ENCODE peak calls at places on chromosomes 7 and 10, in five cellular contexts. F is NT2/D1, P is HEK293T, R is GM12878, J is HepG2. Z is an unnamed sample.
A peak's percentile ranks its signal among the peaks of the same experiment; 100 is the strongest.

GRCh38 chr10:133020193-133020817 is 67.4 kb upstream of the ADGRA1 start:
- DNase-seq in P (no peak), F (no peak), R (no peak), J (no peak), Z (no peak)

GRCh38 chr10:5692476-5693358 is 8.1 kb downstream of the TASOR2 start:
- DNase-seq in R (peak; percentile 32), J (peak; percentile 82), F (no peak), P (peak; percentile 60), Z (peak; percentile 23)

GRCh38 chr7:1403844-1404404 is 55.3 kb downstream of the MICALL2 start:
- DNase-seq in R (no peak), F (peak; percentile 39), J (no peak), P (peak; percentile 38), Z (no peak)

GRCh38 chr10:101270763-101271162 is 41.5 kb upstream of the LBX1 start:
- DNase-seq in J (no peak), F (no peak), P (no peak), R (no peak), Z (no peak)

GRCh38 chr10:27717191-27717590 is 28.4 kb downstream of the MKX start:
- DNase-seq in P (no peak), J (no peak), R (no peak), F (no peak), Z (no peak)

GRCh38 chr10:102121739-102122372 is 1.7 kb upstream of the LDB1 start:
- DNase-seq in R (no peak), F (no peak), P (no peak), J (no peak), Z (no peak)

GRCh38 chr7:11557627-11558026 is 274.4 kb downstream of the THSD7A start:
- DNase-seq in P (peak; percentile 40), J (peak; percentile 5), F (peak; percentile 74), R (no peak), Z (peak; percentile 7)

GRCh38 chr10:118914626-118915025 is 114.9 kb upstream of the NANOS1 start:
- DNase-seq in J (no peak), P (no peak), R (no peak), F (no peak), Z (no peak)

GRCh38 chr7:129468087-129468486 is 33.9 kb downstream of the STRIP2 start:
- DNase-seq in P (no peak), J (no peak), F (no peak), R (no peak), Z (no peak)

GRCh38 chr10:74755273-74755672 is 71.1 kb upstream of the KAT6B start:
- DNase-seq in P (no peak), F (no peak), J (no peak), R (no peak), Z (no peak)

GRCh38 chr7:46058424-46058823 is 137.4 kb upstream of the IGFBP3 start:
- DNase-seq in R (no peak), P (no peak), J (no peak), F (no peak), Z (no peak)

GRCh38 chr7:108147031-108147563 is 16.9 kb upstream of the LAMB4 start:
- DNase-seq in F (no peak), J (no peak), R (no peak), P (no peak), Z (no peak)

GRCh38 chr10:87691515-87692070 is 31.9 kb downstream of the PAPSS2 start:
- DNase-seq in P (no peak), F (no peak), J (no peak), R (no peak), Z (no peak)

GRCh38 chr10:114521250-114521649 is 116.9 kb upstream of the AFAP1L2 start:
- DNase-seq in R (no peak), P (no peak), J (no peak), F (no peak), Z (no peak)

GRCh38 chr10:51369903-51370302 is 295.6 kb downstream of the PRKG1 start:
- DNase-seq in P (no peak), F (no peak), R (no peak), J (no peak), Z (no peak)

GRCh38 chr10:112695539-112695938 is 248.5 kb downstream of the VTI1A start:
- DNase-seq in J (peak; percentile 90), P (no peak), F (no peak), R (no peak), Z (no peak)

GRCh38 chr7:99121496-99122021 is 22.3 kb downstream of the SMURF1 start:
- DNase-seq in R (no peak), J (no peak), F (no peak), P (no peak), Z (no peak)

GRCh38 chr7:143248781-143249354 is 14.4 kb upstream of the GSTK1 start:
- DNase-seq in P (no peak), J (peak; percentile 78), F (no peak), R (no peak), Z (no peak)

GRCh38 chr7:98902523-98902922 is 24.2 kb downstream of the TRRAP start:
- DNase-seq in F (no peak), J (no peak), P (no peak), R (no peak), Z (no peak)

GRCh38 chr7:50412958-50413357 is 37.2 kb downstream of the FIGNL1 start:
- DNase-seq in P (no peak), J (no peak), R (no peak), F (no peak), Z (no peak)

GRCh38 chr7:101968720-101969466 is 151.5 kb downstream of the CUX1 start:
- DNase-seq in P (no peak), R (no peak), F (no peak), J (no peak), Z (no peak)
- TF ChIP-seq SUZ12 in P (no peak), R (no peak), F (no peak), J (no peak), Z (no peak)

GRCh38 chr10:71312220-71312619 is 6.8 kb upstream of the SLC29A3 start:
- DNase-seq in F (no peak), J (no peak), R (no peak), P (no peak), Z (no peak)
- TF ChIP-seq SUZ12 in F (no peak), J (no peak), R (no peak), P (no peak), Z (no peak)

GRCh38 chr7:126210707-126211106 is 1042.0 kb downstream of the GRM8 start:
- DNase-seq in F (no peak), P (no peak), J (no peak), R (peak; percentile 11), Z (no peak)
- TF ChIP-seq SUZ12 in F (no peak), P (no peak), J (no peak), R (no peak), Z (no peak)

GRCh38 chr10:22438714-22439113 is 93.4 kb downstream of the SPAG6 start:
- DNase-seq in P (no peak), J (no peak), F (no peak), R (no peak), Z (no peak)

GRCh38 chr10:22435650-22436049 is 90.4 kb downstream of the SPAG6 start:
- DNase-seq in F (no peak), R (no peak), J (no peak), P (no peak), Z (no peak)

GRCh38 chr10:22436526-22436892 is 91.2 kb downstream of the SPAG6 start:
- DNase-seq in P (no peak), J (no peak), R (no peak), F (no peak), Z (no peak)

GRCh38 chr10:22437620-22438588 is 92.6 kb downstream of the SPAG6 start:
- DNase-seq in R (no peak), F (peak; percentile 8), P (peak; percentile 35), J (peak; percentile 62), Z (no peak)

DNA sequence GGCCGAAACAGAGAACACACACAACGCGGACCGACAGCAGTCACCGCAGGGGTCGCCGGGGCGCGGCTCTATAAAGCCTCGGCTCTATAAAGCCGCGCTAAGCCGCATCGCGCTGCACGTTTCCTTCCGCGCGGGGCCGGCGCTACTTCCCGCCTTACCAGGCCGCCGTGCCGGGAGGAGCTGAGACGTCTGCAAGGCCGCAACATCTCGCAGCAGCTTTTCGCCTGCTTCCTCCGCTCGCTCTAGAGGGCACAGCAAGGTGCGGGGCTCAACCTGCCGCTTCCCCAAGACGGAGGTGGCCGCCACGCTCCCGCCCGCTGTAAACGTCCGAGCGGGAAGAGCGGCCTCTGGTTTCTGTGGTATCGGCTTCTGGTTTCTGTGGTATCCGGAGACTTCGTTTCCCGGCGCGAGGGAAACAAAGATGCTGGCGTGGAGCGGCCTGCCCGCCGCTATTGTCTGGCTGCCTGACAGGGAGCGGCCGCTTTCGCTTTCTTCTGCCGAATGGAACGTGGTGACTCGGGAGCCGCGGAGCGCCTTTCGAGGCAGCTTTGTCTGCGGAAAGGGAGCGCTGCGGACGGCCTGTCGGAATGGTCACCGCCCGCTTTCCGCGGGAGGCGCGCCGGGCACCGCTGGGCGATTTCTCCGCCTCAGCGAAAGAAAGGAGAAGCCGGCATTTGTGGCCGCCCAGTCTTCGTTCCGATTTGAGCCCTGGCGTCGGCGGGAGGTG is 91.8 kb downstream of the SPAG6 start:
- DNase-seq in P (peak; percentile 74), J (peak; percentile 10), F (peak; percentile 28), R (peak; percentile 36), Z (peak; percentile 88)
- TF ChIP-seq SUZ12 in P (no peak), J (no peak), F (no peak), R (no peak), Z (peak; percentile 92)

GRCh38 chr7:96327429-96327828 is 5.5 kb upstream of the SLC25A13 start:
- DNase-seq in F (no peak), J (peak; percentile 74), R (no peak), P (no peak), Z (no peak)
- TF ChIP-seq SUZ12 in F (no peak), J (no peak), R (no peak), P (no peak), Z (no peak)

GRCh38 chr7:33447980-33448379 is 318.6 kb downstream of the BBS9 start:
- DNase-seq in R (no peak), P (no peak), F (no peak), J (no peak), Z (no peak)
- TF ChIP-seq SUZ12 in R (no peak), P (no peak), F (no peak), J (no peak), Z (no peak)

Z was measured in H1.